ENCODE peak calls at places on chromosomes 11 and 22, in six cellular contexts. W is MM.1S, X is heart left ventricle, S is brain microvascular endothelial cell, F is cardiac muscle cell, Z is Caco-2. U is an unnamed sample.
A peak's percentile ranks its signal among the peaks of the same experiment; 100 is the strongest.

GRCh38 chr22:46070215-46070721 is 80.1 kb upstream of the PPARA start:
- DNase-seq in W (peak; percentile 28), X (peak; percentile 88), S (no peak), F (peak; percentile 16), Z (peak; percentile 25), U (peak; percentile 78)

GRCh38 chr22:17191163-17191562 is 28.1 kb downstream of the ADA2 start:
- DNase-seq in W (no peak), X (no peak), S (peak; percentile 53), F (no peak), Z (no peak), U (peak; percentile 33)

GRCh38 chr11:134276396-134277175 is 407 bp downstream of the GLB1L3 start:
- DNase-seq in W (no peak), X (no peak), S (no peak), F (no peak), Z (no peak), U (no peak)

GRCh38 chr11:128422576-128423370 is 164.6 kb downstream of the ETS1 start:
- DNase-seq in W (no peak), X (peak; percentile 71), S (no peak), F (no peak), Z (no peak), U (no peak)

GRCh38 chr22:46129390-46130041 is 20.8 kb upstream of the PPARA start:
- DNase-seq in W (no peak), X (peak; percentile 86), S (no peak), F (no peak), Z (no peak), U (no peak)

GRCh38 chr11:65618763-65619162 is 3.2 kb downstream of the PCNX3 start:
- DNase-seq in W (no peak), X (no peak), S (no peak), F (no peak), Z (no peak), U (no peak)

GRCh38 chr11:66871521-66871901 is 14.6 kb downstream of the LRFN4 start:
- DNase-seq in W (no peak), X (no peak), S (no peak), F (no peak), Z (no peak), U (no peak)

GRCh38 chr11:77074205-77074604 is 7.4 kb downstream of the CAPN5 start:
- DNase-seq in W (no peak), X (peak; percentile 20), S (no peak), F (no peak), Z (peak; percentile 32), U (peak; percentile 42)

GRCh38 chr22:41021655-41022454 is 70.5 kb upstream of the EP300 start:
- DNase-seq in W (peak; percentile 69), X (peak; percentile 81), S (no peak), F (peak; percentile 77), Z (peak; percentile 75), U (peak; percentile 72)

GRCh38 chr11:68038718-68039525 is at the start of gene TCIRG1:
- DNase-seq in W (peak; percentile 82), X (peak; percentile 92), S (peak; percentile 46), F (peak; percentile 70), Z (no peak), U (peak; percentile 88)

GRCh38 chr22:48953103-48953720 is 874.5 kb downstream of the BRD1 start:
- DNase-seq in W (no peak), X (no peak), S (no peak), F (no peak), Z (no peak), U (no peak)

GRCh38 chr11:115334932-115335788 is 169.1 kb downstream of the CADM1 start:
- DNase-seq in W (peak; percentile 63), X (no peak), S (no peak), F (peak; percentile 34), Z (no peak), U (no peak)

GRCh38 chr22:31923166-31923565 is 21.2 kb upstream of the YWHAH start:
- DNase-seq in W (no peak), X (peak; percentile 77), S (no peak), F (no peak), Z (no peak), U (no peak)

GRCh38 chr22:18057568-18058209 is 20.1 kb upstream of the PEX26 start:
- DNase-seq in W (peak; percentile 57), X (peak; percentile 69), S (peak; percentile 97), F (no peak), Z (no peak), U (peak; percentile 86)

GRCh38 chr11:85912414-85912813 is 57.2 kb downstream of the CCDC83 start:
- DNase-seq in W (no peak), X (no peak), S (no peak), F (peak; percentile 3), Z (no peak), U (no peak)

GRCh38 chr11:58788355-58789023 is 56.0 kb downstream of the GLYATL2 start:
- DNase-seq in W (peak; percentile 76), X (no peak), S (peak; percentile 27), F (peak; percentile 62), Z (peak; percentile 69), U (peak; percentile 26)

DNA sequence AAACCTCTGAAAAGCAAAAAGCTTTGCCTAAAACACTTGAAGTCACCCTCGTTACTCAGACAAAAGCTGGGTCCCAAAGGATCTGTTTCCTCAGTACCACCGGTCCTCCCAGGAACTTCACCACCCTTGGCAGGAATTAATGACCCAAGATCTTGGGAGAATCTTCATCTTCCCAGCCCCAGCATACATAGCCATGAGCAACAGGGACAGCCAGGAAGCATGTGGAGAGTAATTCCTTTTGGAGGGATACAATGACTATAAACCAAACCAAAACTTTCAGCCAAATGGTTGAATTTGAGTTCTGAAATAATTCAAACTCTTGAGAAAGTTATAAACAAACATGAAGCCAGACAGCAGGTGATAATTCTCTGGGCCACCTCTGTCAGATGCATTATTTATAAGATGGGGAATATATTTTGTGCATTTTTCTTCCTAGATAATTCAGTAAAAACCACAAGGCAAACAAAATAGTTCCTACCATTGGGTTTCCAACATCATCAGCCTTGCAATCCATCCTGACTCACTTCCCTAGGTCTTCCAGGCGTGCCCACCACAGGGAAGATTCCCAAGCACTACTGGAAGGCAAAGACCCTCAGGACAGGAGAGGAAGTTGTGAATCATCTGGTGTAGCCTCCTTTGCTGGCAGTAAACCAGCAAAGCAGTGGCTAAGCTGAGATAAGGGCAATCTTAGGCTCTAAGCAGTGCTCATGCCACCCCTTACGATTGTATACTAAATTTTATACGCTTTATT is 71.7 kb upstream of the DRD2 start:
- DNase-seq in W (no peak), X (no peak), S (peak; percentile 59), F (no peak), Z (no peak), U (peak; percentile 62)
- H3K4me3 ChIP-seq in W (no peak overlapping the region), X (no peak overlapping the region), S (no peak overlapping the region), F (no peak overlapping the region), Z (no peak overlapping the region), U (no peak overlapping the region)

DNA sequence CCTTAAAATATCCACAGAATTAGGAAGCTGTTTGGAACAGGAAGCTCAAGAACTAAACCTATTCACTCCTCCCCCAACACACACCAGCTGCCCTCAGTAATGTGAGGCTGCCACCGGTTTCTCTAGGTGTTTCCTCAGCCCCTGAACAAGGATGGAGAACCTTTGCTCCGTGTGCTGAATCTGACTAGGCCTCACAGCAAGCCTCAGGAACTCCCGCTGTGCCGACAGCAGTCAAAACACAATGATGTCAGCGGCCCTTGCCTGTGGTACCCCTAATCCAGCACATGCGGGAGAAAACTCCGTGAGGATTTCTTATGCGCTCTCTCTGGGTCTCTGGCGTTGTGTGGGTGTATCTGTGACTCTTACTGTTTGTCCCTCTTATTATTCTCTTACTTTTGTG is 153.3 kb downstream of the EFCAB6 start:
- DNase-seq in W (no peak), X (no peak), S (no peak), F (no peak), Z (no peak), U (no peak)
- H3K4me3 ChIP-seq in W (no peak overlapping the region), X (no peak overlapping the region), S (no peak overlapping the region), F (no peak overlapping the region), Z (no peak overlapping the region), U (no peak overlapping the region)

GRCh38 chr11:121459413-121460041 is 6.8 kb upstream of the SORL1-AS1 start:
- DNase-seq in W (no peak), X (no peak), S (no peak), F (no peak), Z (no peak), U (no peak)

GRCh38 chr11:121455115-121455514 is 2.3 kb upstream of the SORL1-AS1 start:
- DNase-seq in W (no peak), X (no peak), S (no peak), F (no peak), Z (no peak), U (no peak)

GRCh38 chr11:121458551-121458950 is 5.8 kb upstream of the SORL1-AS1 start:
- DNase-seq in W (no peak), X (no peak), S (no peak), F (no peak), Z (no peak), U (no peak)

GRCh38 chr11:121453589-121454299 is 977 bp upstream of the SORL1-AS1 start:
- DNase-seq in W (no peak), X (no peak), S (no peak), F (no peak), Z (no peak), U (no peak)

DNA sequence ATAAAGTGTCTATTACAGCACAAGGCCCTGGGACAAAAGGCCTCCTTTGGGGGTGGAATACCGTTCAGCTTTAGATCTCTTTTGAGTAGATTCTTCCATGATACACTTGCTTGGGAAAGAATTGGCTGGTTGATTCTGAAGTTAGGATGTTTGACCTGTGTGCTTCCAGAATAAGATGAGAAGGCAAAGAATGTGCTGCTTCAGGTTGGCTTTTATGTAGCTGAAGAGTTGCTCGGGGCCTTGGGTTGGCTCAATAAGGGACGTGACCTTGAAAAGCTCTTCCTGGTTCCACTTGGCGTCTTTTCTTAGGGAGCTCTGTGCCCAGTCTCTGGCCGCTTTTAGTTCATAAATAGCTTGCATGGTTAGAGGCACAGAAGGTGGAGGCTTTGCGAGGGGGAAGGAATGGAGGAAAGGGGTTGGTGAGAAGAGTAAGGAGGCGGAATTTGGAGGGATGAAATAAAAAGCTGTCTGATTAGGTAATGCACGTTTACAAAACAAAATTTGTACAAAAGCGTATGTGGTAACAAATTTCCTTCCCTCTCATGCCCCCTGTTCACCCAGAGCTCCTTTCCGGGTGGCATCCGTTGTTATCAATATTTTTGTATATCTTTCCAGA is 4.2 kb upstream of the SORL1-AS1 start:
- DNase-seq in W (no peak), X (no peak), S (no peak), F (no peak), Z (no peak), U (no peak)
- H3K4me3 ChIP-seq in W (no peak overlapping the region), X (no peak overlapping the region), S (no peak overlapping the region), F (no peak overlapping the region), Z (no peak overlapping the region), U (no peak overlapping the region)

GRCh38 chr22:43995798-43996169 is 28.3 kb upstream of the PARVB start:
- DNase-seq in W (no peak), X (no peak), S (no peak), F (no peak), Z (no peak), U (no peak)
- H3K4me3 ChIP-seq in W (peak overlapping the region; percentile 75), X (peak overlapping the region; percentile 3), S (no peak overlapping the region), F (no peak overlapping the region), Z (no peak overlapping the region), U (no peak overlapping the region)